ENCODE peak calls at places on chromosomes 13 and 19, in ten cellular contexts. I, T, Z, R, C, G, M, J, O and Y are unnamed samples.

GRCh38 chr19:33302175-33302973 is at the start of gene CEBPA:
- DNase-seq in I (peak; percentile 79), T (peak; percentile 83), Z (no peak), R (no peak), C (peak; percentile 72), G (peak; percentile 58), M (peak; percentile 78), J (peak; percentile 13), O (peak; percentile 40), Y (peak; percentile 74)

GRCh38 chr13:113808058-113808834 is 49.2 kb downstream of the TMEM255B start:
- DNase-seq in I (no peak), T (no peak), Z (no peak), R (no peak), C (no peak), G (no peak), M (no peak), J (no peak), O (no peak), Y (no peak)

GRCh38 chr19:33435706-33436359 is 62.3 kb downstream of the CEBPG start:
- DNase-seq in I (no peak), T (no peak), Z (no peak), R (no peak), C (no peak), G (no peak), M (no peak), J (no peak), O (no peak), Y (no peak)

GRCh38 chr13:64928704-64929499 is 2301.2 kb downstream of the PCDH9 start:
- DNase-seq in I (peak; percentile 80), T (no peak), Z (peak; percentile 20), R (peak; percentile 58), C (peak; percentile 51), G (no peak), M (no peak), J (peak; percentile 20), O (no peak), Y (peak; percentile 70)

GRCh38 chr13:73248711-73249580 is 190.1 kb downstream of the KLF5 start:
- DNase-seq in I (no peak), T (no peak), Z (no peak), R (no peak), C (peak; percentile 20), G (no peak), M (peak; percentile 45), J (no peak), O (no peak), Y (peak; percentile 92)

GRCh38 chr19:3252650-3253049 is 28.2 kb downstream of the CELF5 start:
- DNase-seq in I (no peak), T (no peak), Z (no peak), R (no peak), C (no peak), G (no peak), M (no peak), J (no peak), O (no peak), Y (no peak)

GRCh38 chr19:7349961-7350711 is 1.4 kb downstream of the ARHGEF18 start:
- DNase-seq in I (no peak), T (no peak), Z (no peak), R (no peak), C (no peak), G (no peak), M (no peak), J (no peak), O (peak; percentile 39), Y (no peak)

GRCh38 chr13:93889430-93889829 is 590.1 kb downstream of the DCT start:
- DNase-seq in I (no peak), T (peak; percentile 62), Z (no peak), R (no peak), C (no peak), G (no peak), M (no peak), J (no peak), O (no peak), Y (no peak)

GRCh38 chr13:24032674-24033073 is 127.8 kb upstream of the SPATA13 start:
- DNase-seq in I (peak; percentile 26), T (no peak), Z (no peak), R (no peak), C (peak; percentile 61), G (no peak), M (no peak), J (no peak), O (no peak), Y (peak; percentile 38)

GRCh38 chr13:48896312-48896711 is 79.4 kb upstream of the FNDC3A start:
- DNase-seq in I (peak; percentile 56), T (no peak), Z (no peak), R (no peak), C (peak; percentile 15), G (no peak), M (no peak), J (no peak), O (no peak), Y (peak; percentile 55)